ENCODE peak calls at places on chromosomes 2 and 18, in six cellular contexts. Y is GM23338, U is AG04449, H is DND-41, P is fibroblast of lung, T is dorsolateral prefrontal cortex. M is an unnamed sample.

GRCh38 chr2:100679211-100679610 is 116.4 kb downstream of the PDCL3 start:
- DNase-seq in Y (no peak), U (no peak), H (no peak), P (no peak), T (no peak), M (no peak)

GRCh38 chr2:217845251-217845650 is 157.5 kb downstream of the TNS1 start:
- DNase-seq in Y (no peak), U (no peak), H (no peak), P (no peak), T (no peak), M (no peak)

GRCh38 chr18:35331367-35332087 is 12.7 kb downstream of the ZNF24 start:
- DNase-seq in Y (peak), U (no peak), H (no peak), P (no peak), T (no peak), M (no peak)

GRCh38 chr2:196257086-196257485 is 85.7 kb upstream of the STK17B start:
- DNase-seq in Y (no peak), U (no peak), H (no peak), P (no peak), T (no peak), M (no peak)

GRCh38 chr2:23425886-23426283 is 40.9 kb downstream of the KLHL29 start:
- DNase-seq in Y (no peak), U (no peak), H (no peak), P (peak), T (no peak), M (no peak)

GRCh38 chr18:48391863-48392262 is 17.3 kb downstream of the ZBTB7C start:
- DNase-seq in Y (no peak), U (no peak), H (no peak), P (no peak), T (no peak), M (no peak)

GRCh38 chr2:207395535-207396251 is 134.1 kb upstream of the CREB1 start:
- DNase-seq in Y (no peak), U (no peak), H (no peak), P (peak), T (no peak), M (no peak)

GRCh38 chr2:46163804-46164569 is 133.2 kb upstream of the EPAS1 start:
- DNase-seq in Y (no peak), U (no peak), H (no peak), P (peak), T (no peak), M (no peak)

GRCh38 chr2:237799060-237799428 is 465 bp downstream of the RBM44 start:
- DNase-seq in Y (peak), U (no peak), H (no peak), P (no peak), T (no peak), M (no peak)

GRCh38 chr2:152647417-152648010 is 69.7 kb downstream of the PRPF40A start:
- DNase-seq in Y (peak), U (no peak), H (no peak), P (peak), T (no peak), M (no peak)

GRCh38 chr2:121066526-121066925 is 218.5 kb downstream of the TFCP2L1 start:
- DNase-seq in Y (peak), U (no peak), H (no peak), P (peak), T (no peak), M (peak)

GRCh38 chr2:152336854-152337510 is 2.0 kb downstream of the FMNL2 start:
- DNase-seq in Y (peak), U (peak), H (no peak), P (peak), T (peak), M (no peak)

GRCh38 chr2:65788556-65788955 is 356.2 kb upstream of the SPRED2 start:
- DNase-seq in Y (no peak), U (no peak), H (no peak), P (no peak), T (no peak), M (no peak)

GRCh38 chr2:171964328-171964727 is 35.4 kb upstream of the METAP1D start:
- DNase-seq in Y (no peak), U (no peak), H (no peak), P (no peak), T (no peak), M (no peak)

GRCh38 chr2:217941886-217942728 is 60.7 kb downstream of the TNS1 start:
- DNase-seq in Y (no peak), U (no peak), H (no peak), P (no peak), T (no peak), M (no peak)

GRCh38 chr2:54471221-54471711 is 15.1 kb downstream of the SPTBN1 start:
- DNase-seq in Y (no peak), U (peak), H (no peak), P (peak), T (no peak), M (no peak)

GRCh38 chr2:12816379-12817306 is 99.9 kb downstream of the TRIB2 start:
- DNase-seq in Y (no peak), U (no peak), H (no peak), P (peak), T (no peak), M (no peak)

GRCh38 chr2:95262896-95263542 is 11.2 kb upstream of the PROM2 start:
- DNase-seq in Y (no peak), U (no peak), H (no peak), P (peak), T (peak), M (no peak)

GRCh38 chr2:229661478-229661877 is 52.9 kb downstream of the DNER start:
- DNase-seq in Y (no peak), U (no peak), H (no peak), P (no peak), T (no peak), M (no peak)

GRCh38 chr2:168587302-168587701 is 131.2 kb downstream of the CERS6 start:
- DNase-seq in Y (no peak), U (no peak), H (no peak), P (peak), T (no peak), M (no peak)

GRCh38 chr2:168584934-168585333 is 128.9 kb downstream of the CERS6 start:
- DNase-seq in Y (no peak), U (no peak), H (no peak), P (no peak), T (no peak), M (no peak)

GRCh38 chr2:168585700-168586099 is 129.6 kb downstream of the CERS6 start:
- DNase-seq in Y (no peak), U (no peak), H (no peak), P (no peak), T (no peak), M (no peak)

GRCh38 chr2:168583710-168584521 is 127.8 kb downstream of the CERS6 start:
- DNase-seq in Y (no peak), U (no peak), H (no peak), P (peak), T (no peak), M (no peak)

DNA sequence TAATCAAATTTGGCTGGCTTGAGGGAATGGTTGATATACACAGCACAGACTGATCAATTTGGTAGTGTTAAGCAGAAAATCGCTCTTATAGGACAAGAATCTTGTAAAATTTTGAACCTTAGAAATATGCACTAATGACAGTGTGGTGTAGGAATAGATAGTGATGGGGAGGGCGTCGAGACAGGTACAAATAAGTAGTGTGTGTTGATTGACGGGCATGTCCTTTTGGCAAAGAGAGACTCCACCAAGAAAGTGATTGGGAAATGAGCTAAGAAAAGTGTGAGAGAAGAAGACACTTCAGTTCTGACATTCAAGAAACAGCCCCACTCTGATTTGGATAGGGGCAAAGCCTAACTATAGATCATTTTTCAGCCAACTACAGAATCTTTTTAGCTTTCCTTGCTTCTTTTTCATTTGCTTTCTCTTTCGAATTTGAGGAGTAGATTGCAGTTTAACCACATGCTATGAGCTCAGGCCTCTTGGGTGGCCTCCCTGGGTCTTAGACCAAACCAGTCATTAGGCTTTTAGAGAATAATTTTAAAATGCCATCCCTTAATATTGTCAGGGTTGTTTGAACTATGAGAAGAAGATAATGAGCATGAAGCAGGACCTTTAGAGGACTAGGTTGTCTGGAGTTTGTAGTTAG is 127.1 kb downstream of the CERS6 start:
- DNase-seq in Y (no peak), U (no peak), H (no peak), P (peak), T (no peak), M (no peak)
- H3K4me3 ChIP-seq in Y (no peak), U (no peak), H (no peak), P (no peak), T (no peak), M (no peak)

GRCh38 chr18:50190926-50191325 is 4.0 kb downstream of the MYO5B start:
- DNase-seq in Y (no peak), U (no peak), H (no peak), P (peak), T (no peak), M (no peak)

GRCh38 chr18:50188652-50189051 is 6.3 kb downstream of the MYO5B start:
- DNase-seq in Y (no peak), U (no peak), H (no peak), P (no peak), T (no peak), M (no peak)

GRCh38 chr18:50189160-50189559 is 5.8 kb downstream of the MYO5B start:
- DNase-seq in Y (no peak), U (no peak), H (no peak), P (no peak), T (no peak), M (no peak)

GRCh38 chr18:50187659-50188058 is 7.3 kb downstream of the MYO5B start:
- DNase-seq in Y (peak), U (no peak), H (no peak), P (no peak), T (no peak), M (no peak)

DNA sequence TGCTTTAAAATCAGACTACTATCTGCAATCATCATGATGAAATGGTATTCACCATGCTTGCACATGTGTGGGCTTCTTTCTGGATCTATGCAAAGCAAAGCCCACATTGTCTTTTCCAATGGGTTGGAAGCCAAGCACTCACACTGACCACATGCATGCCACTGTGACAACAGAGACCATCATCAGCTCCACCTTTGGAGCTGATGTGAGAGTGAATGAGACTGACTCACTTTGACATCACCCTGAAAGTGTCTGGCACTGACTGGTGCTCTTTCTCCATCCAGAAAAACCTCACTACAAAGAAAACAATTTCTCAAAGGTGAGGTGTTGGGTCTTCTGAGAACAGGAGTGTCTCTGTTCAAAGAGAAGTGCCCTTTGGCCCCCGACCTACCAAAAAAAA is 4.7 kb downstream of the MYO5B start:
- DNase-seq in Y (no peak), U (no peak), H (no peak), P (peak), T (no peak), M (no peak)
- H3K4me3 ChIP-seq in Y (no peak), U (no peak), H (no peak), P (no peak), T (no peak), M (no peak)

GRCh38 chr18:74995404-74995737 is 213.6 kb downstream of the PTGR3 start:
- DNase-seq in Y (no peak), U (no peak), H (no peak), P (no peak), T (no peak), M (no peak)
- H3K4me3 ChIP-seq in Y (no peak), U (no peak), H (no peak), P (no peak), T (no peak), M (no peak)

GRCh38 chr2:178279636-178280035 is 85.3 kb downstream of the OSBPL6 start:
- DNase-seq in Y (no peak), U (no peak), H (no peak), P (no peak), T (no peak), M (no peak)

GRCh38 chr2:178282075-178282474 is 87.8 kb downstream of the OSBPL6 start:
- DNase-seq in Y (peak), U (no peak), H (no peak), P (peak), T (no peak), M (no peak)

GRCh38 chr2:178280261-178280852 is 86.0 kb downstream of the OSBPL6 start:
- DNase-seq in Y (peak), U (no peak), H (peak), P (peak), T (no peak), M (peak)

GRCh38 chr2:178277741-178278197 is 83.5 kb downstream of the OSBPL6 start:
- DNase-seq in Y (no peak), U (no peak), H (no peak), P (peak), T (no peak), M (no peak)

GRCh38 chr2:178279142-178279541 is 84.8 kb downstream of the OSBPL6 start:
- DNase-seq in Y (peak), U (peak), H (no peak), P (peak), T (no peak), M (no peak)
- H3K4me3 ChIP-seq in Y (no peak), U (no peak), H (no peak), P (no peak), T (no peak), M (no peak)

DNA sequence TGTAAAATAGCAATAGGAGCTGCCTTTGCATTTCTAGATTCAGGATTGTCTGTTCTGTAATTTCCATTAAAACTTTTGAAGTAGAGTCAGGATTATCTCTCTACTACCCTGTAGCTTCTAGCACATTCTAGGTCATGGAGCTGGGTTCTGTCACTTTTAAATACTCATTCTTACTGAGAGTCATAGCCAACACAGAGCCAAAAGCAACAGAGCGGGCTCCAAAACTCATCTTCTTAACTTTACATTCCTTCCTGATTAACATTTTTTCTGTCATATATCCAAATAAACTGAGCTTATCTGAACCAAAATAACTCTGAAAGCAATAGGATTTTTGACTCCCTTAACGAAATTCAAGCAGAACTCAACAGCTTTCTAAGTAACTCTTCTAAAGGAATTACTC is 12.9 kb downstream of the PREPL start:
- DNase-seq in Y (no peak), U (no peak), H (no peak), P (peak), T (no peak), M (no peak)
- H3K4me3 ChIP-seq in Y (no peak), U (no peak), H (no peak), P (no peak), T (no peak), M (no peak)

GRCh38 chr2:222311978-222312738 is 13.4 kb upstream of the PAX3 start:
- DNase-seq in Y (peak), U (no peak), H (no peak), P (no peak), T (no peak), M (no peak)
- H3K4me3 ChIP-seq in Y (peak), U (no peak), H (no peak), P (no peak), T (no peak), M (no peak)

GRCh38 chr2:234490239-234491074 is 6.4 kb downstream of the ARL4C start:
- DNase-seq in Y (no peak), U (no peak), H (no peak), P (no peak), T (no peak), M (no peak)

GRCh38 chr2:234491897-234492296 is 5.0 kb downstream of the ARL4C start:
- DNase-seq in Y (no peak), U (no peak), H (no peak), P (no peak), T (no peak), M (no peak)

GRCh38 chr2:234493117-234493516 is 3.8 kb downstream of the ARL4C start:
- DNase-seq in Y (no peak), U (no peak), H (no peak), P (no peak), T (no peak), M (no peak)

GRCh38 chr2:234492687-234493086 is 4.2 kb downstream of the ARL4C start:
- DNase-seq in Y (no peak), U (no peak), H (peak), P (no peak), T (no peak), M (no peak)

DNA sequence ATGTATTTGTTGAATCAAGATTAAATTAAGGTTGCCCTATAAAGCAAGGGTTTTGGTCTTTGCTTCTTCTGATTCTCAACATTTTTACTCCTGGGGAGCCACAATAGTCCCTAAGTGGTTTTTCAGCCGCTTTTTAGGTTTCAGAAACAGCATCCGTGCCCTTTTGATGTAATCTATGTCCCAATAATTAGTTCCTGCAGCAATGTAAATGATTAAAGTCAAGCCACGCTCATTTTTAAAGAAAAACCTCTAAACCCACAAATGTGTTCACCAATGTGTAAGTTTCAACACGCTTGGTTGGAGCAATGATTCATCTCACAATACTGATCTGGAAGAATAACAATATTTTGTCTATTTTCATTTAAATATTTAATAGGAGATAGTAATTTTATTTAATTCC is 5.6 kb downstream of the ARL4C start:
- DNase-seq in Y (no peak), U (no peak), H (no peak), P (peak), T (no peak), M (peak)
- H3K4me3 ChIP-seq in Y (no peak), U (no peak), H (no peak), P (no peak), T (no peak), M (no peak)

DNA sequence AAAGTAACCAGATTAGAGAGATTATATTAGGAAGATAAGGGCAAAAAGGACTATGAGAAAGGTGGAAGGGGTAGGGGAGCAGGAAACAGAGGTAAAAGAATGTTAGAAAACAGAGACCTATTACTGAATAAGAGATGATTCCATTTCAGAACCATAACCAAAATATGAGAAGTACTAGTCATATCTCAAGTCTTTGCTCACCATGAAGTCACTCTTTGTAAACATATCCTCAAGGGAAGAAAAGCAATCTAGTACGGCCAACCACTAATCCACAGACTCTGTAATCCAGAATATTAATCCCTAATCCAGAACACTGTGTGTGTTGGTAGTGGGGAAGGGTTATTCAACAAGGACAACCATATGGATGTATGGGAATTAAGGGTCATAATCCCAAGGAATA is 92.0 kb downstream of the CDCA7 start:
- DNase-seq in Y (no peak), U (no peak), H (no peak), P (no peak), T (no peak), M (no peak)
- H3K4me3 ChIP-seq in Y (no peak), U (no peak), H (no peak), P (no peak), T (no peak), M (no peak)

GRCh38 chr2:156800065-156800556 is 363.9 kb downstream of the GPD2 start:
- DNase-seq in Y (peak), U (no peak), H (no peak), P (no peak), T (no peak), M (no peak)

GRCh38 chr2:156803967-156804366 is 367.8 kb downstream of the GPD2 start:
- DNase-seq in Y (no peak), U (no peak), H (no peak), P (no peak), T (no peak), M (no peak)

GRCh38 chr2:156797832-156798231 is 361.7 kb downstream of the GPD2 start:
- DNase-seq in Y (no peak), U (no peak), H (no peak), P (no peak), T (no peak), M (no peak)

GRCh38 chr2:156800781-156801366 is 364.7 kb downstream of the GPD2 start:
- DNase-seq in Y (peak), U (no peak), H (no peak), P (peak), T (no peak), M (no peak)

GRCh38 chr2:156803243-156803642 is 367.1 kb downstream of the GPD2 start:
- DNase-seq in Y (peak), U (no peak), H (peak), P (no peak), T (no peak), M (no peak)
- H3K4me3 ChIP-seq in Y (no peak), U (no peak), H (no peak), P (no peak), T (no peak), M (no peak)